ENCODE peak calls at places on chromosomes 16 and 17, in four cellular contexts. J is K562, M is H1, R is GM12878. K is an unnamed sample.

GRCh38 chr16:75197522-75198134 is 9.3 kb downstream of the CTRB2 start:
- DNase-seq in J (no peak), M (no peak), R (no peak), K (peak)

GRCh38 chr17:58755577-58756245 is at the start of gene PPM1E:
- DNase-seq in J (peak), M (peak), R (no peak), K (peak)

GRCh38 chr17:4796550-4796915 is 569 bp downstream of the PSMB6 start:
- DNase-seq in J (peak), M (no peak), R (no peak), K (peak)

GRCh38 chr16:4790871-4791270 is 2.7 kb upstream of the SEPTIN12 start:
- DNase-seq in J (no peak), M (no peak), R (no peak), K (no peak)

GRCh38 chr17:18038149-18038850 is 668 bp downstream of the ATPAF2 start:
- DNase-seq in J (no peak), M (no peak), R (no peak), K (no peak)

GRCh38 chr17:21357281-21357680 is 18.9 kb upstream of the KCNJ12 start:
- DNase-seq in J (no peak), M (no peak), R (no peak), K (no peak)

GRCh38 chr16:19900590-19900989 is 15.9 kb upstream of the GPRC5B start:
- DNase-seq in J (no peak), M (no peak), R (no peak), K (no peak)

GRCh38 chr16:50781043-50781442 is 39.2 kb downstream of the CYLD start:
- DNase-seq in J (no peak), M (peak), R (no peak), K (no peak)

GRCh38 chr16:27762441-27762840 is 212.5 kb downstream of the KATNIP start:
- DNase-seq in J (no peak), M (no peak), R (no peak), K (no peak)

GRCh38 chr16:83682858-83683235 is 124.9 kb upstream of the HSBP1 start:
- DNase-seq in J (no peak), M (no peak), R (no peak), K (no peak)
- H3K27ac ChIP-seq in J (no peak), M (no peak), R (no peak), K (no peak)

DNA sequence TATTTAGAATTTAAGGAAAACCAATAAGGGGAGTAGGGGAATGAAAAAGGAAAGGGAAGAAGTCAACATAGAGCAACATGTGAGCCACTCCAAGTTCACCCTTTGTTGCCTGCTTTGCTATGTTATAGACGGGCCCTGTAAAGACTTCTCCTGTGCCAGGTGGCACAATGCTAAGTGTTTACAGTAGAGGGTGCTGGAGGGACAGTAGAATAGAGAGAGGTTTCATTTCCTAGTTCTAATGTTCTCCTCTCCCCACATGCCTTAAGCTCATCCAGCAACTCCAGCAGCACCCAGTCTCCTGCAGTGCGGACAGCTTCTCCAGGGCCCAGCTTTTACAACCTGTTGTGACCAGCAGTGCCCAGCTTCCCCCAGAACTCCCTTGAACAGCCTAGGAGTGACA is 468.0 kb downstream of the HS3ST3B1 start:
- DNase-seq in J (no peak), M (no peak), R (no peak), K (no peak)
- TF ChIP-seq NRF1 in J (no peak), M (no peak), R (no peak), K (no peak)

DNA sequence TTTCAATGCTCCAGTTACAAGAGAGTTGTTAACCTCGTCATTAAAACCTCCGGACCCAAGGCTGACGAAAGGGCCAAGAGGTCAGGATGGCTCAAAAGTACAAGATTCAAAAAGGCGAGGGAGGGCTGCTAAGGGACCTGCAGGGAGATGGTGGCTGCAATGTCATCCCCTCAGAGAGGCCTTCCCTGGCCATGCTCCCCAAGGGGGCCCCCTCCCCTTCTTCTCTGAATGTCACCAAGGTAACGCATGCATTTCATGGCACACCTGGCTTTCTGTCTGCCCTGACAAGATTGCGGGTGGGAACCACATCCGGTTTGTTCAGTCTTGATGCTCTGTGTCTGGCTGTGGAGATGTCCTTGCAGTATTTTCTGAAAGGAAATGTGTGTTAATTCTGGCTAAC is 89.9 kb downstream of the C16orf78 start:
- DNase-seq in J (no peak), M (no peak), R (peak), K (no peak)
- H3K27ac ChIP-seq in J (no peak), M (no peak), R (peak), K (no peak)

DNA sequence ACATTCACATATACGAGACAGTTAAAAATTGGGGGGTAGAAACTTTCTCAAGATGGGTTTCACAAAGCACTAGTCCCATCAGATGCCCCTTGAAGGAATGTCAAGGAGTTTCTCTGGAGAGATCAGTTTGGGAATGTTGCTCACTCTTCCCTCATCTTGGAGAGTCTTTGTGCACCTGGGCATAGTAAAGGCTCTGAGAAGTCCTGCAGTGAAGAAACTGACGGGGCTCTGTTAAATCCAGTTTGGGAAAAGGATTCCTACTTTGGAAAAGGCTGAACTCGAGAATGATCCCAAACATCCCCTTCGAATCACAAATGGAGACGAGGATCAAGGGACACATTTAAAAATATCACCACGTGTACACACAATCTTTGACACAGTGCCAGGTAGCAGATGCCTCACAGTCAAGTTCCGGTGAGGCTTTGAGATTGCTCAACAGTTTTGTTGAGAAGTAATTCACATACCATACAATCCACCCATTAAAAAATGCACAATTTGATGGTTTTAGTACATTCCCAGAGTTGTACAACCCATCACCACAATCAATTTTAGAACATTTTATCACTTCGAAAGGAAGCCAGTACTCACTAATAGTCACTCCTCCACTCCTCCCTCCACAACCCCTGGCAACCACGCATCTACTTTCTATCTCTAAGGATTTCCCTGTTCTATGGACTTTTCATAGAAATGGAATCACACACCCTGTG is 203.4 kb upstream of the FOXF1 start:
- DNase-seq in J (no peak), M (no peak), R (no peak), K (no peak)
- TF ChIP-seq NRF1 in J (no peak), M (no peak), R (no peak), K (no peak)

GRCh38 chr17:51087072-51087757 is 33.5 kb downstream of the SPAG9 start:
- DNase-seq in J (no peak), M (no peak), R (no peak), K (no peak)

GRCh38 chr17:51083976-51084375 is 36.7 kb downstream of the SPAG9 start:
- DNase-seq in J (no peak), M (no peak), R (no peak), K (no peak)

GRCh38 chr17:51088287-51088686 is 32.4 kb downstream of the SPAG9 start:
- DNase-seq in J (no peak), M (no peak), R (no peak), K (no peak)

DNA sequence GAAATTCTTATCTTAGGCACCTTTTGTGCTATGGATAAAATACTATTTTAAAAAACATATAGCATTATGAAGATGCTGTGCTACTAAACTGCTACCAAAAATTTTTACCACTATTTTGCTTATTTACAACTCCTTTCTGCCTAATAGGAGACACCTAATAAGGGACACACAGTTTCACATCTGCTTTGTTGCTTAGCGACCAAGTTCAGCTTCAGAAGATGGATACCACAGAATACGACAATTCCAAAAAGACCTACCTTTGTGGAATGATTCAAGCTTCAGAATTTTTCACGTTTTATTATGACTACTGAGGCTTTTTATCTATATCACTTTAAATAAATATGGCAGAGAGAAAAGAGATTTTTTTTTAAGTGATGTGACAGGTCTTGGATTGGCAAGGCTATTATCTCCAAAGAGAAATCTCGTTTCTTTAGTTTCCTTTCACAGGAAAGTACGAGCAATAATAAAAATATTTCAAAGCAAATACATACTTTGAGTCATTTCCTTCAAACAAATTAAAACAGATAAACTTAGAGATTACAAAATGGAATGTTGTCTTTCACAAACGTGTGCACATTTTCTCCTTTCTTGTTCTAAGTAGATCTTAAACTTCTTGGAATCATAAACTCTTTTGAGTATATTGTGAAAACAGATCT is 35.4 kb downstream of the SPAG9 start:
- DNase-seq in J (no peak), M (no peak), R (no peak), K (no peak)
- H3K27ac ChIP-seq in J (no peak), M (no peak), R (no peak), K (peak)

GRCh38 chr16:85609539-85609938 is 3.6 kb upstream of the GSE1 start:
- DNase-seq in J (no peak), M (no peak), R (no peak), K (no peak)

GRCh38 chr16:85611205-85611454 is 2.0 kb upstream of the GSE1 start:
- DNase-seq in J (peak), M (no peak), R (no peak), K (no peak)

GRCh38 chr16:85608887-85609286 is 4.2 kb upstream of the GSE1 start:
- DNase-seq in J (no peak), M (no peak), R (no peak), K (no peak)

GRCh38 chr16:85610446-85611204 is 2.5 kb upstream of the GSE1 start:
- DNase-seq in J (peak), M (peak), R (no peak), K (peak)

GRCh38 chr16:85610059-85610445 is 3.1 kb upstream of the GSE1 start:
- DNase-seq in J (no peak), M (no peak), R (no peak), K (no peak)
- TF ChIP-seq NRF1 in J (no peak), M (no peak), R (no peak), K (no peak)

DNA sequence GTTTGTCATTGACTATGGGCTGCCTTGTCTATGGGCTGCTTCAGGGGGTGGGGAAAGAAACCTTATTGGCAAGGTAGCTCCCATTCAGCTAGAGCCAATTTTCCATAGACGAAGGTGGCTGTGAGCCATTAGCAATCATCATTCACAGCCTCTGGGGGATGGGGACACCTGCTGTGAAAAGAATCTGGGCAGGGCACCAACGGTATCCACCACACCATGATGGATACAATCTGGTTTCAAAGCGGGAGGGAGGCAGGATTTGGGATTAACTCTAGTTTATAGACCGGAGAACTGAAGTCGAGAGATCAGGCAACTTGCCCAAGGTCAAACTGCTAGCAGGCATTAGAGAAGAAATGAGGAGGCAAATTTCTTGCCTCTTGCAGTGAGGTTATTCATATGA is 182.3 kb downstream of the SHISA9 start:
- DNase-seq in J (no peak), M (no peak), R (no peak), K (no peak)
- H3K27ac ChIP-seq in J (no peak), M (no peak), R (no peak), K (no peak)

DNA sequence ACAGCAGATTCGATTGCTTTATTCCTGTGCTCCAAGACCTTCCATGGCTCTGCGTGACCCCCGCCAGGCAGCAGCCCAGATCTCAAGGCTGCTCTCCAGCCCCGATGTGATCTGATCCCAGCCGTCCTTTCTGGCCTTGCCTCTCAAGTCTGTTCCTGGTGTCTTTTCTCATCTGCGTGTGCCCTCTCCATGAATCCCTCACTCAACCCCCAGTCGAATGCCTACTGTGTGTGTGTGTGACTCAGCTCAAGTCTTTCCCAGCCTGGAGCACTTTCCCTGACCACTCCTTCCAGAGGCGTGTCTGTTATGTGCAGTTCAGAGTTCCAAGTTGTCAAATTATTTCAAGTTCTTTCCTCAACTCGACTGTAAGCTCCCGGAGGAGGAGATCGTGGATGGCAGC is 64.0 kb downstream of the MRM1 start:
- DNase-seq in J (no peak), M (no peak), R (no peak), K (no peak)
- TF ChIP-seq NRF1 in J (no peak), M (no peak), R (no peak), K (no peak)

DNA sequence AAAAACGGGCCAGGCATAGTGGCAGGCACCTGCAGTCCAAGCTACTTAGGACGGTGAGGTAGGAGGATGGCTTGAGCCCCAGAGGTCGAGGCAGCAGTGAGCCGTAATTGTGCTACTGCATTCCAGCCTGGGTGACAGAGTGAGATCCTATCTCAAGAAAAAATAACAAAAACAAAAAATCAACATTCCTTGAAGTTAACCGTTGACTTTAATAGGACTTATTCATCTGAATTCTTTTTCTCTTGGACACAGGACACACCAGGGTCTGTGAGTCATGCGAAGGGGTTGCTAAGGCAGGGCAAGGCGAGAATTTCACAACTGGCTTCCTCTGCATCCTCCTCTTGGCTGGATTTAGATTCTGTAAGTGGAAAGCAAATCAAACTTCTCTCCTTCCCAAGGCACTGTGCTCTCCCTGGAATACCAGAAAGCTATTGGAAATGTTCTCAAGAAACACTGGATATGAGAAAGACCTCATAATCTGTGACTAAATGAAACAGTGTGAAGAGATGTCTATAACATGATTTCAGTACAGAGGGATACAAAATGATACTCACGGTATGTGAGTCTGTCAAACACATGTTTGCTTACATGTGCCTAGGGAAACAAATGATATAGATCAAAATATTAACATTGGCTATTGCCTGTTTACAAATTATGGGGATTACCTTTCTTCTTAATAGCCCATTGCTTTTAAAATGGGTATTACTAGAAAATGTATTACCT is 99.6 kb downstream of the SYCE1L start:
- DNase-seq in J (no peak), M (no peak), R (no peak), K (no peak)
- H3K27ac ChIP-seq in J (no peak), M (no peak), R (no peak), K (peak)

GRCh38 chr17:45688820-45689219 is 95.3 kb upstream of the CRHR1 start:
- DNase-seq in J (no peak), M (no peak), R (no peak), K (no peak)

GRCh38 chr17:45686250-45686649 is 97.9 kb upstream of the CRHR1 start:
- DNase-seq in J (peak), M (no peak), R (no peak), K (no peak)

GRCh38 chr17:45687594-45687993 is 96.5 kb upstream of the CRHR1 start:
- DNase-seq in J (no peak), M (no peak), R (no peak), K (no peak)

GRCh38 chr17:45690876-45691275 is 93.2 kb upstream of the CRHR1 start:
- DNase-seq in J (no peak), M (no peak), R (no peak), K (no peak)

DNA sequence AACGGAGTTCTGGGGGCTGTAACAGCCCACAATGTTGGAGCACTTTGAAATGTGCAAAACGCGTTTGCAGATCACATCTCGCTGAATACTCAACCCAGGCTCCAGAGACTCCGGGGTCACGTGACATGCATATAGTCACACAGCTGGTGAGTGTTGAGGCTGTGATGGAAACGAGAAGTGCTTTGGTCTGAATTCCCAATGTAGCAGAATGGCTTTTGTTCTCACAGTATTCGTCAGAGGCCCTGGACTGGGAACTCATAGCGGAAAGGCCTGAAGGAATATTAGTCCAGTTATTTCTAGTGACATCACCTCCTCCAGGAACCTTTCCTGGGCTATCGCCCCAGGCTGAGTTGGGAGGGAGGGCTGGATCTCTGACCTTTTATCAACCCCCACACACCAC is 95.8 kb upstream of the CRHR1 start:
- DNase-seq in J (no peak), M (no peak), R (no peak), K (no peak)
- TF ChIP-seq NRF1 in J (no peak), M (no peak), R (no peak), K (no peak)

K was measured in SK-N-SH.